ENCODE peak calls at places on chromosome 19, in seven cellular contexts. One of them, this sample, is unnamed.

GRCh38 chr19:14434157-14434501 is 1.0 kb downstream of the PKN1 start:
- DNase-seq in H1: no peak
- DNase-seq in HepG2: no peak
- DNase-seq in K562: no peak
- DNase-seq in GM12892: no peak
- DNase-seq in GM12878: no peak
- DNase-seq in SK-N-SH: peak
- DNase-seq in this sample: no peak

GRCh38 chr19:31461814-31462539 is 112.7 kb upstream of the TSHZ3 start:
- DNase-seq in H1: no peak
- DNase-seq in GM12878: no peak
- DNase-seq in GM12892: no peak
- DNase-seq in HepG2: no peak
- DNase-seq in K562: no peak
- DNase-seq in SK-N-SH: no peak
- DNase-seq in this sample: no peak

GRCh38 chr19:8610041-8610927 is at the start of gene ADAMTS10:
- DNase-seq in GM12892: no peak
- DNase-seq in HepG2: no peak
- DNase-seq in SK-N-SH: peak
- DNase-seq in H1: peak
- DNase-seq in K562: peak
- DNase-seq in GM12878: no peak
- DNase-seq in this sample: no peak

GRCh38 chr19:13053761-13054604 is 48.7 kb downstream of the LYL1 start:
- DNase-seq in HepG2: peak
- DNase-seq in SK-N-SH: peak
- DNase-seq in K562: no peak
- DNase-seq in GM12892: no peak
- DNase-seq in GM12878: no peak
- DNase-seq in H1: no peak
- DNase-seq in this sample: no peak

GRCh38 chr19:49362048-49362925 is at the start of gene TEAD2:
- DNase-seq in SK-N-SH: peak
- DNase-seq in GM12892: no peak
- DNase-seq in GM12878: no peak
- DNase-seq in K562: peak
- DNase-seq in HepG2: peak
- DNase-seq in H1: peak
- DNase-seq in this sample: no peak

GRCh38 chr19:52226652-52227051 is 36.8 kb downstream of the PPP2R1A start:
- DNase-seq in GM12878: no peak
- DNase-seq in H1: no peak
- DNase-seq in K562: no peak
- DNase-seq in GM12892: no peak
- DNase-seq in HepG2: no peak
- DNase-seq in SK-N-SH: no peak
- DNase-seq in this sample: no peak

GRCh38 chr19:37227996-37228395 is 10.0 kb downstream of the ZNF383 start:
- DNase-seq in GM12892: no peak
- DNase-seq in H1: peak
- DNase-seq in K562: no peak
- DNase-seq in GM12878: no peak
- DNase-seq in SK-N-SH: peak
- DNase-seq in HepG2: no peak
- DNase-seq in this sample: no peak

GRCh38 chr19:49057636-49058234 is at the start of gene CGB7:
- DNase-seq in K562: peak
- DNase-seq in SK-N-SH: peak
- DNase-seq in HepG2: peak
- DNase-seq in H1: peak
- DNase-seq in GM12878: no peak
- DNase-seq in GM12892: no peak
- DNase-seq in this sample: no peak

GRCh38 chr19:43541920-43542650 is 9.1 kb downstream of the ZNF575 start:
- DNase-seq in HepG2: no peak
- DNase-seq in H1: no peak
- DNase-seq in GM12878: no peak
- DNase-seq in GM12892: no peak
- DNase-seq in SK-N-SH: no peak
- DNase-seq in K562: no peak
- DNase-seq in this sample: no peak

GRCh38 chr19:51124729-51125128 is at the start of gene SIGLEC9:
- DNase-seq in HepG2: no peak
- DNase-seq in H1: no peak
- DNase-seq in SK-N-SH: no peak
- DNase-seq in GM12878: no peak
- DNase-seq in K562: no peak
- DNase-seq in GM12892: no peak
- DNase-seq in this sample: no peak

GRCh38 chr19:17873661-17874422 is 2.1 kb downstream of the SLC5A5 start:
- DNase-seq in GM12878: no peak
- DNase-seq in GM12892: peak
- DNase-seq in K562: peak
- DNase-seq in HepG2: no peak
- DNase-seq in H1: peak
- DNase-seq in SK-N-SH: peak
- DNase-seq in this sample: peak

GRCh38 chr19:53328967-53329366 is 4.6 kb upstream of the ZNF845 start:
- DNase-seq in GM12878: no peak
- DNase-seq in HepG2: no peak
- DNase-seq in GM12892: no peak
- DNase-seq in K562: peak
- DNase-seq in H1: no peak
- DNase-seq in SK-N-SH: peak
- DNase-seq in this sample: no peak

GRCh38 chr19:5700455-5701092 is 10.5 kb downstream of the RPL36 start:
- DNase-seq in K562: no peak
- DNase-seq in HepG2: no peak
- DNase-seq in GM12892: no peak
- DNase-seq in SK-N-SH: no peak
- DNase-seq in GM12878: no peak
- DNase-seq in H1: no peak
- DNase-seq in this sample: no peak

GRCh38 chr19:5697890-5698634 is 8.0 kb downstream of the RPL36 start:
- DNase-seq in GM12878: no peak
- DNase-seq in SK-N-SH: peak
- DNase-seq in GM12892: no peak
- DNase-seq in HepG2: no peak
- DNase-seq in H1: no peak
- DNase-seq in K562: no peak
- DNase-seq in this sample: no peak

GRCh38 chr19:5697022-5697889 is 7.2 kb downstream of the RPL36 start:
- DNase-seq in K562: no peak
- DNase-seq in GM12892: no peak
- DNase-seq in GM12878: no peak
- DNase-seq in H1: no peak
- DNase-seq in SK-N-SH: peak
- DNase-seq in HepG2: no peak
- DNase-seq in this sample: no peak

GRCh38 chr19:5696196-5697021 is 6.3 kb downstream of the RPL36 start:
- DNase-seq in GM12892: no peak
- DNase-seq in SK-N-SH: peak
- DNase-seq in H1: no peak
- DNase-seq in HepG2: no peak
- DNase-seq in GM12878: no peak
- DNase-seq in K562: no peak
- DNase-seq in this sample: no peak

GRCh38 chr19:5698635-5699422 is 8.7 kb downstream of the RPL36 start:
- DNase-seq in H1: no peak
- DNase-seq in HepG2: no peak
- DNase-seq in GM12892: no peak
- DNase-seq in SK-N-SH: peak
- DNase-seq in K562: no peak
- DNase-seq in GM12878: no peak
- DNase-seq in this sample: no peak
- TF ChIP-seq POLR2AphosphoS5 in H1: peak
- TF ChIP-seq POLR2AphosphoS5 in HepG2: no peak
- TF ChIP-seq POLR2AphosphoS5 in GM12892: peak
- TF ChIP-seq POLR2AphosphoS5 in SK-N-SH: no peak
- TF ChIP-seq POLR2AphosphoS5 in K562: no peak
- TF ChIP-seq POLR2AphosphoS5 in GM12878: no peak
- TF ChIP-seq POLR2AphosphoS5 in this sample: no peak

GRCh38 chr19:34347561-34348165 is 17.3 kb upstream of the GPI start:
- DNase-seq in HepG2: no peak
- DNase-seq in GM12878: no peak
- DNase-seq in H1: no peak
- DNase-seq in GM12892: no peak
- DNase-seq in K562: no peak
- DNase-seq in SK-N-SH: no peak
- DNase-seq in this sample: no peak

GRCh38 chr19:34350161-34350561 is 14.8 kb upstream of the GPI start:
- DNase-seq in GM12878: no peak
- DNase-seq in H1: no peak
- DNase-seq in SK-N-SH: no peak
- DNase-seq in HepG2: no peak
- DNase-seq in K562: no peak
- DNase-seq in GM12892: no peak
- DNase-seq in this sample: peak

GRCh38 chr19:34353546-34353945 is 11.4 kb upstream of the GPI start:
- DNase-seq in H1: no peak
- DNase-seq in SK-N-SH: no peak
- DNase-seq in HepG2: no peak
- DNase-seq in GM12892: no peak
- DNase-seq in K562: no peak
- DNase-seq in GM12878: no peak
- DNase-seq in this sample: no peak

GRCh38 chr19:34348899-34349487 is 16.0 kb upstream of the GPI start:
- DNase-seq in SK-N-SH: no peak
- DNase-seq in K562: no peak
- DNase-seq in GM12892: no peak
- DNase-seq in H1: no peak
- DNase-seq in GM12878: no peak
- DNase-seq in HepG2: no peak
- DNase-seq in this sample: no peak

GRCh38 chr19:34351382-34351802 is 13.6 kb upstream of the GPI start:
- DNase-seq in H1: no peak
- DNase-seq in GM12878: peak
- DNase-seq in GM12892: no peak
- DNase-seq in SK-N-SH: no peak
- DNase-seq in HepG2: no peak
- DNase-seq in K562: no peak
- DNase-seq in this sample: no peak
- TF ChIP-seq TAF1 in H1: no peak
- TF ChIP-seq TAF1 in GM12878: no peak
- TF ChIP-seq TAF1 in GM12892: no peak
- TF ChIP-seq TAF1 in SK-N-SH: no peak
- TF ChIP-seq TAF1 in HepG2: no peak
- TF ChIP-seq TAF1 in K562: no peak
- TF ChIP-seq TAF1 in this sample: no peak

GRCh38 chr19:10553943-10554381 is 10.3 kb downstream of the ATG4D start:
- DNase-seq in GM12892: no peak
- DNase-seq in HepG2: no peak
- DNase-seq in GM12878: peak
- DNase-seq in SK-N-SH: no peak
- DNase-seq in H1: no peak
- DNase-seq in K562: no peak
- DNase-seq in this sample: peak
- TF ChIP-seq POLR2AphosphoS5 in GM12892: no peak
- TF ChIP-seq POLR2AphosphoS5 in HepG2: no peak
- TF ChIP-seq POLR2AphosphoS5 in GM12878: no peak
- TF ChIP-seq POLR2AphosphoS5 in SK-N-SH: no peak
- TF ChIP-seq POLR2AphosphoS5 in H1: no peak
- TF ChIP-seq POLR2AphosphoS5 in K562: no peak
- TF ChIP-seq POLR2AphosphoS5 in this sample: no peak

DNA sequence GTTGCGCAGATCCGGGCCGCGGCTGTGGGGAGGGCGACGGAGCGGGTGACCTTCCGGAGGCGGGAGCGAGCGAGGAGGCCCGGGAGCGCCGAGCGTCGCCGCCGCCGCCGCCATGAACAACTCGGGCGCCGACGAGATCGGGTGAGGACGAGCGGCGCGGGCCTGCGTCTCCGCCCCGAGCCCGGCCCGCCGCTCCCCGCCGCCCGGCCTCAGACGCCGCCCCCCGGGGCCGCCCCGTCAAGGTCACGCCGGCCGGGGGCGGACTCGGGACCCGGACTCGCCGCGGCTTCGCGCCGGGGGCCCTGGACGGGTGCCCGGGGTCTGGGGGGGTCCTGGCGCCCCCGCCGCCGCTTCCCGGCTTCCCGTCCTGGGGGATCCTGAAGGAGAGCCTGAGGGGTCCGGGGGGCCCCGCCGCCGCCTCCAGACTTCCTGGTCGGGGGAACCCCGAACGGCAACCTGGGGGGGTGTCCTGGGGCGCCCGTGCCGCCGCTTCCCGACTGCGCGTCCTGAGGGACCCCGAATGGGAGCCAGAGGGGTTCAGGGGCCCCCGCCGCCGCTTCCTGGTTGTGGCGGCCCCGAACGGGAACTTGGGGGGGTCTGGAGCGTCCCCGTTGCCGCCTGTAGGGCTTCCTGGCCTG is 395 bp downstream of the DAZAP1 start:
- DNase-seq in SK-N-SH: no peak
- DNase-seq in HepG2: no peak
- DNase-seq in GM12892: peak
- DNase-seq in GM12878: no peak
- DNase-seq in K562: peak
- DNase-seq in H1: no peak
- DNase-seq in this sample: no peak
- TF ChIP-seq TAF1 in SK-N-SH: no peak
- TF ChIP-seq TAF1 in HepG2: no peak
- TF ChIP-seq TAF1 in GM12892: no peak
- TF ChIP-seq TAF1 in GM12878: no peak
- TF ChIP-seq TAF1 in K562: peak
- TF ChIP-seq TAF1 in H1: peak
- TF ChIP-seq TAF1 in this sample: no peak